ENCODE peak calls at places on chromosomes 5 and 9, in seven cellular contexts. A, W, T, D, G, C and M are unnamed samples. For H3K27me3, the result is how much of the 10 kb centered on the place peaks cover.

GRCh38 chr9:98104445-98104881 is 14.6 kb downstream of the TRIM14 start:
- DNase-seq in T (no peak), W (no peak), A (no peak), C (no peak), G (no peak), D (no peak), M (no peak)

GRCh38 chr9:90546200-90546599 is 96.4 kb downstream of the DIRAS2 start:
- DNase-seq in C (peak), A (no peak), G (peak), W (no peak), T (peak), D (no peak), M (no peak)

GRCh38 chr9:34085581-34086500 is 37.2 kb upstream of the UBAP2 start:
- DNase-seq in W (no peak), T (peak), G (no peak), D (no peak), A (no peak), C (no peak), M (no peak)

GRCh38 chr5:16596541-16596940 is 20.3 kb downstream of the RETREG1 start:
- DNase-seq in C (peak), T (peak), D (no peak), W (no peak), G (no peak), A (no peak), M (no peak)

GRCh38 chr5:530556-530955 is 6.3 kb upstream of the SLC9A3 start:
- DNase-seq in T (no peak), W (no peak), C (no peak), D (no peak), G (no peak), A (no peak), M (no peak)

GRCh38 chr5:177005619-177006264 is 837 bp downstream of the UIMC1 start:
- DNase-seq in C (peak), W (peak), G (peak), T (peak), D (peak), A (peak), M (peak)

GRCh38 chr5:123964916-123965315 is 452.9 kb downstream of the CSNK1G3 start:
- DNase-seq in A (no peak), G (no peak), T (no peak), W (no peak), D (no peak), C (peak), M (no peak)

GRCh38 chr9:99113418-99114048 is 8.6 kb downstream of the TGFBR1 start:
- DNase-seq in D (no peak), W (no peak), A (no peak), C (no peak), G (no peak), T (no peak), M (no peak)

GRCh38 chr5:1910081-1910760 is 27.5 kb upstream of the IRX4 start:
- DNase-seq in C (no peak), D (no peak), G (no peak), W (no peak), T (no peak), A (no peak), M (no peak)

GRCh38 chr9:133638711-133639110 is 2.5 kb downstream of the DBH start:
- DNase-seq in C (no peak), T (no peak), W (no peak), G (no peak), D (peak), A (no peak), M (no peak)

GRCh38 chr9:133639613-133640012 is 3.5 kb downstream of the DBH start:
- DNase-seq in C (no peak), A (no peak), G (no peak), D (peak), T (no peak), W (no peak), M (no peak)

GRCh38 chr9:133637451-133638055 is 1.4 kb downstream of the DBH start:
- DNase-seq in W (no peak), G (peak), T (no peak), C (no peak), A (no peak), D (peak), M (no peak)

GRCh38 chr9:133636902-133637301 is 739 bp downstream of the DBH start:
- DNase-seq in A (no peak), W (no peak), C (no peak), D (peak), G (no peak), T (no peak), M (no peak)

DNA sequence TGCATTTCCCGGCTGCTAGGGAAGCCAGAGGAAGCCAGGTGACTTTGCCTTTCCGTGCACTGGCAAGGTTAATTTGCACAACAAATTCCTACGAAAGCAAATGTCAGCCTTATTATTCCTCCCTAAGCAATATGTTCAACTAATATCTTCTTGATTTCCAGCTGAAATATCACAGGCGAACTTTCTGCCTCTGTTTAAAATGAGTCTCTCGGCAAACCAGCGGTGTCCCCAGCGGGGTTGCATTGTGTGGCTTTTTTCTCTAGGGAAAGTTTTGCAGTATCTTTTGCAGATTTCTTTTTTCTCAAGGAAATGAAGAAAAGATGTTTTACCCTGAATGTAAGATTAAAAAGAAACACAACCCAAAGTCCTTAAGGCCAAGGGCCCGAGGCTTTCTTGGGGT is 1.9 kb downstream of the DBH start:
- DNase-seq in G (no peak), C (no peak), D (no peak), A (no peak), W (no peak), T (no peak), M (no peak)
- H3K27me3 ChIP-seq in G (under half), C (under half), D (under half), A (under half), W (half or more), T (half or more), M (under half)

GRCh38 chr5:149130121-149130931 is 11.0 kb upstream of the ABLIM3 start:
- DNase-seq in A (no peak), W (no peak), D (no peak), T (peak), C (no peak), G (peak), M (no peak)
- TF ChIP-seq CTCF in A (no peak), W (peak), D (peak), T (peak), C (peak), G (peak), M (no peak)

GRCh38 chr5:108818613-108819272 is 71.0 kb downstream of the FER start:
- DNase-seq in D (no peak), G (no peak), W (no peak), C (peak), T (peak), A (no peak), M (no peak)
- H3K27ac ChIP-seq in D (no peak), G (no peak), W (no peak), C (no peak), T (no peak), A (no peak), M (no peak)

DNA sequence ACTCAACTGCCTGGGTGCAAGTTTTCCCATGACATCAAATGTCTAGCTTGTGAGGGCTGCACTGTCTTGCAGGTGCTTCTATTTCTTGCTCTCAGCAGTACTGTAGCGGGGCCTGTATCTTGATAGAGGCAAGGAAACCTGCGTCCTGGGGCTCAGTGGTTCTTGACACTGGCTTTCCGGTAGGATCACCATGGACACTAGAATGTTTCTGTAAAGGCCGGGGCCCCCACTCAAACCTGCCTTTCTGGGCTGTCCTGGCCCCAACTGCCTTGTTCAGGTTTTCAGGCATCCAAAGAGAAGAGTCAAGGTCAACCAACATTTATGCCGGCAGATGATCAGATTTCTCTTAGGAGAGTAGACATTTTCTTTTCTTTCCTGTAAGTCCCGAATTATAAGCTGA is 26.7 kb upstream of the TENT4A start:
- DNase-seq in D (no peak), A (no peak), G (no peak), T (no peak), C (no peak), W (no peak), M (no peak)
- H3K27me3 ChIP-seq in D (under half), A (under half), G (half or more), T (under half), C (under half), W (under half), M (under half)

GRCh38 chr5:13278148-13278547 is 666.3 kb downstream of the DNAH5 start:
- DNase-seq in D (no peak), G (no peak), A (no peak), C (no peak), W (no peak), T (no peak), M (no peak)
- TF ChIP-seq CTCF in D (no peak), G (peak), A (no peak), C (peak), W (no peak), T (no peak), M (no peak)

GRCh38 chr5:32223972-32224608 is 50.0 kb upstream of the GOLPH3 start:
- DNase-seq in C (peak), W (no peak), D (no peak), T (peak), G (peak), A (no peak), M (no peak)

GRCh38 chr5:32222723-32223470 is 48.8 kb upstream of the GOLPH3 start:
- DNase-seq in C (no peak), W (no peak), T (peak), D (no peak), G (no peak), A (no peak), M (no peak)

GRCh38 chr5:32228816-32229215 is 54.7 kb upstream of the GOLPH3 start:
- DNase-seq in A (no peak), D (no peak), C (no peak), G (no peak), W (no peak), T (no peak), M (no peak)

GRCh38 chr5:32229586-32229985 is 55.5 kb upstream of the GOLPH3 start:
- DNase-seq in W (no peak), T (no peak), D (no peak), C (no peak), G (no peak), A (no peak), M (no peak)

DNA sequence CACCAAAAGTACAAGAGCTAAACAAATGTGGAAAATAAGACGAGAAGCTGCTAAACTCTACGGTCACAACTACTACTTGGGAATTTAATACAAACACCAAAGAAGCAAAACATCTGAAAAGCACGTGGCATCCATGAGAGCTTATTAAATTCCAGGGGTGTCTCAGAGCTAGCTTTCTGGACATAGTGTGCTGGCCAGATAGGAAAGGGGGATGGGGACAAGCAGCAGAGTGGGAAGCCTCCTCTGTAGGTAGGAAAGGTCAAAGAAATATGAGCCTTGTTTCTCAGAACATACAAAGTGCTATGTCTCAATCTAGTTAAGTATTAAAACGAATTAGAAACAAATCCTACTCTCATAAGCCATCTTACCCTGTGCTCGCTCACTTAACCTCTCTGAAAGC is 51.3 kb upstream of the GOLPH3 start:
- DNase-seq in T (peak), G (no peak), D (no peak), A (no peak), W (no peak), C (peak), M (no peak)
- H3K27ac ChIP-seq in T (peak), G (no peak), D (peak), A (peak), W (peak), C (no peak), M (no peak)

DNA sequence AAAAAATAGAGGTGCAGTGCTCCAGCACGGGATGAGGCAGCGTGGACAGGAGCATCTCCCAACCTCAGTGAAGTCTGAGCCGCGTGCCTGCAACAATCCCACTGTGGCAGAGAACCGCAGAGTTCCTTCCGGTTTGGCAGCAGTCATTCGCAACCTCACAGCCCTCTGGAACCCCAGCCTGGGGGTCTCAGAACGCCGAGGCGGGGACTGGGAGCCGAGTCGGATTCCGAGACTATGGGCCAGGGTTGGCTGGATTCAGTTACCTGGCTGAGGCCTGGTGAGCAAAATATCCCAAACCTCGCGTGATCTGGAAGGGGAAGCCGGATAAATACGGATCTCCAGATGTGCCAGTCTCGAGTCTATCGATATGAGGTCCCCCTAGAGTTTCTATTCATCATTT is 27.0 kb downstream of the CDKN2A start:
- DNase-seq in W (no peak), G (peak), T (no peak), D (no peak), A (no peak), C (no peak), M (no peak)
- H3K27me3 ChIP-seq in W (half or more), G (half or more), T (under half), D (under half), A (half or more), C (under half), M (under half)